ENCODE peak calls at places on chromosomes 16 and 17, in nine cellular contexts. F is GM23338, K is lower leg skin, H is cardiac fibroblast, U is astrocyte of the cerebellum, N is fibroblast of villous mesenchyme, P is SK-N-SH, A is HFFc6, M is AG09309. R is an unnamed sample.

GRCh38 chr16:11986521-11987057 is 10.1 kb downstream of the SNX29 start:
- DNase-seq in M (no peak), K (no peak), A (no peak), F (no peak), P (no peak), N (peak; percentile 97), U (no peak), H (no peak), R (no peak)

GRCh38 chr17:81040791-81041337 is 5.9 kb downstream of the BAIAP2 start:
- DNase-seq in F (peak; percentile 82), M (no peak), P (peak; percentile 77), H (peak; percentile 20), A (peak; percentile 11), U (no peak), N (no peak), K (no peak), R (no peak)

GRCh38 chr16:82167670-82168069 is 2.4 kb downstream of the MPHOSPH6 start:
- DNase-seq in A (no peak), K (no peak), H (no peak), P (no peak), M (no peak), N (no peak), U (no peak), F (no peak), R (no peak)

GRCh38 chr17:77394540-77395295 is 253.9 kb downstream of the SEC14L1 start:
- DNase-seq in H (no peak), A (no peak), K (no peak), U (no peak), P (no peak), F (peak; percentile 55), N (no peak), M (no peak), R (no peak)

GRCh38 chr16:85689285-85689949 is 663 bp upstream of the GINS2 start:
- DNase-seq in N (no peak), H (no peak), A (no peak), F (peak; percentile 35), K (no peak), U (no peak), M (no peak), P (no peak), R (no peak)

GRCh38 chr16:57623251-57624043 is 5.0 kb upstream of the ADGRG1 start:
- DNase-seq in K (no peak), A (no peak), U (no peak), N (peak; percentile 38), M (no peak), P (no peak), H (peak; percentile 76), F (peak; percentile 57), R (no peak)

GRCh38 chr16:11700264-11701029 is 32.2 kb downstream of the SNN start:
- DNase-seq in M (no peak), H (peak; percentile 29), N (peak; percentile 88), P (no peak), A (no peak), U (no peak), F (no peak), K (peak; percentile 78), R (no peak)

GRCh38 chr17:10126554-10127493 is 71.6 kb downstream of the GAS7 start:
- DNase-seq in M (no peak), P (peak; percentile 63), H (peak; percentile 42), A (peak; percentile 48), F (peak; percentile 23), N (peak; percentile 96), K (no peak), U (no peak), R (no peak)

GRCh38 chr16:84700518-84701277 is 898 bp downstream of the USP10 start:
- DNase-seq in A (no peak), H (peak; percentile 27), F (peak; percentile 47), N (peak; percentile 47), K (no peak), U (no peak), P (peak; percentile 37), M (no peak), R (no peak)

GRCh38 chr17:78391843-78392242 is 13.4 kb downstream of the PGS1 start:
- DNase-seq in U (no peak), M (no peak), H (peak; percentile 59), N (peak; percentile 88), P (no peak), A (peak; percentile 83), K (no peak), F (no peak), R (no peak)

GRCh38 chr17:12667299-12667958 is 1.7 kb downstream of the MYOCD start:
- DNase-seq in N (peak; percentile 75), F (peak; percentile 88), U (peak; percentile 59), P (peak; percentile 13), M (peak; percentile 33), A (peak; percentile 71), H (peak; percentile 76), K (no peak), R (peak; percentile 23)

GRCh38 chr16:8199390-8199789 is 390.9 kb downstream of the TMEM114 start:
- DNase-seq in N (no peak), U (no peak), H (no peak), A (no peak), F (peak; percentile 38), P (no peak), M (no peak), K (no peak), R (no peak)

GRCh38 chr16:27334192-27334764 is 20.5 kb downstream of the IL4R start:
- DNase-seq in N (no peak), U (no peak), P (no peak), F (no peak), H (no peak), K (no peak), M (no peak), A (no peak), R (no peak)

GRCh38 chr17:62653831-62654829 is 26.7 kb downstream of the MRC2 start:
- DNase-seq in N (peak; percentile 93), U (no peak), A (peak; percentile 64), K (no peak), M (no peak), H (peak; percentile 76), F (no peak), P (peak; percentile 88), R (peak; percentile 66)
- TF ChIP-seq CTCF in N (no peak), U (no peak), A (no peak), K (no peak), M (no peak), H (no peak), F (no peak), P (no peak), R (no peak)

DNA sequence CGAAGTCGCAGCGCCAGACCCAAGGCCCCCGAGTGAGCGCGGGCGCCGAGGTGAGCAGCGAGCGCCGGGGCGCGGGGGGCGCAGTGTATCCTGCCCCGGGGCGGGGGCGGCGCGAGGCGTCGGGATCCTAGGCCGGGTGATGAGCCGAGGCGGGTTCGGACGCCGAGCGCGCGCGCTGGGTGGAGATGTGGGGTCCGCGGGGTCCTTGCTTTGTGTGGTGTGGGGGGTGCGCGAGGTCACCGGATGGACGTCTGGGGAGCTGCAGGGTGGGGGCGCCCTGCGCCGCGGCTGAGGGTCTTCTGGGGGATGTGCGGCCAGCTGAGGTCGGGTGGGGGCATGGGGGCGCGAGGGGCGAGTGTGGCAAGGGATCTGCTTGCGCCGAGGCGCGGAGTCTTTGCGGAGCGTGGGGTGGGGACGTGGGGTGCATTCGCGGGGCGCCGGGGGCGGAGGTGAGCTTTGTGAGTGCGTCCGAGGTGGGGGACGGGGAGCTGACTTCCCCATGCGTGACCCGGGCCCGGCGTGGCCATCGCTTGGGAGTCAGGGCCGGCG is 560 bp downstream of the RAI1 start:
- DNase-seq in N (peak; percentile 32), P (peak; percentile 75), F (no peak), M (no peak), H (no peak), U (no peak), A (no peak), K (peak; percentile 91), R (no peak)
- TF ChIP-seq CTCF in N (no peak), P (no peak), F (peak; percentile 34), M (no peak), H (no peak), U (no peak), A (peak; percentile 26), K (no peak), R (no peak)

DNA sequence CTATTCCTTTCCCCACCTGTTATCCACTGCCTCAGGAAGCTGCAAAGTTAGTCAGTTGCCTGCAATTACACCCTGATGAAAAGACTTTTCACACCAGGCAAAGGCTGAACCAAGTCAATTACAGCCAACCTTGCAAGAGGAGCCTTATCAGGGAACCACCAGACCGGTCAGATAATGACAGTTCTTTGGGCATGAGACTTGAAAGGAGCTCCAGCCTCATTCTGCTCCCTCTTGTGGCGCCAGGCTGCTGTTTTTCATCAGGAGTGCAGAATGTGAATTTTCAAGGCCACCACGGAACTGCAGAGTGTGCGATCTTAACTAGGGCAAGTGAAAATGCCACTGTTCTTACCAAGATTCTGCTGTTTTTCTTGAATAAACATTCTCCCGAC is 22.5 kb downstream of the DNAI2 start:
- DNase-seq in F (peak; percentile 81), K (no peak), H (peak; percentile 40), A (peak; percentile 26), P (peak; percentile 76), M (peak; percentile 13), U (no peak), N (peak; percentile 56), R (peak; percentile 8)
- TF ChIP-seq CTCF in F (peak; percentile 75), K (no peak), H (peak; percentile 51), A (peak; percentile 51), P (peak; percentile 16), M (peak; percentile 55), U (peak; percentile 67), N (peak; percentile 63), R (peak; percentile 60)

DNA sequence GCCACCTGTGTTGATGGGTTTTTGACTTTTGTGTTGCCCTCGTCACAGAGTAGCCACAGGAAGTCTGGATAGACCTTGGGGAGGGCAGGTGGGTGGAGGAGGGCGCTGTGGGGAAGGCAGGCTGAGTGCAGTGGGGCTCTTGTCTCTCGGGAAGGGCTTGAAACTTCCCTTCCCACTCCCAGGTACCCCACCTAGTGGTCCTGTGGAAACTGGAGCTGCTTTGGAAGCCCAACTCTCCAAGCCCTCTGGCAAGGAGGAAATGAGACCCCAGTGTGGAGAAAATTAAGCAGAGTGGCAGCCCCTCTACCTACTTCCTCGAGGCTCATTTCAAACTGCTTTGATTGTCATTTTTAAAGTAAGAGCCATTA is 9.2 kb downstream of the CA5A start:
- DNase-seq in A (no peak), P (no peak), M (no peak), K (no peak), U (no peak), H (no peak), F (peak; percentile 51), N (no peak), R (no peak)
- TF ChIP-seq CTCF in A (no peak), P (no peak), M (no peak), K (no peak), U (peak; percentile 17), H (no peak), F (peak; percentile 54), N (peak; percentile 9), R (no peak)

DNA sequence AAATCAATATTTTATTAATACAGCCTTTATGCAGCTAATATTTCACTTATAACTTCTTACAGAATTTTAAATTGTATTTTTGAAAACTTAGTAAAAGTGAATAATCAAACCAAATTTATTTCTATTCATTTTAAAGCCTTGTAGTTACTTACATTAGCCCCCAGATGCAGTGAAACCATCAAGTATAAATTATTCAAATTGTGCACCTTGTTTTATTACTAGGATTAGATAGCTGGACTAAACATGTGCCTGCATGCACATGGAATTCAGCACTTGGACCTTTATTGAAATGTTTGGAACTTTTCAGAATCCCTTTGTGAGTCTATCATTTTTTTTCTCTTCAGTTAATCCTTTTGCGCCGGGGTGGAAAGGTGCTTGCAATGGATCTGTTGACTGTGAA is 4.7 kb downstream of the ZPBP2 start:
- DNase-seq in U (no peak), F (peak; percentile 8), A (peak; percentile 40), H (peak; percentile 46), M (peak; percentile 1), N (peak; percentile 16), P (no peak), K (no peak), R (no peak)
- TF ChIP-seq CTCF in U (no peak), F (no peak), A (peak; percentile 79), H (peak; percentile 17), M (peak; percentile 36), N (peak; percentile 23), P (peak; percentile 72), K (no peak), R (no peak)

GRCh38 chr17:48215583-48216139 is 108.1 kb downstream of the SNX11 start:
- DNase-seq in A (peak; percentile 22), N (peak; percentile 43), M (no peak), P (peak; percentile 26), F (peak; percentile 82), U (peak; percentile 18), K (no peak), H (peak; percentile 65), R (no peak)
- TF ChIP-seq CTCF in A (peak; percentile 70), N (peak; percentile 68), M (peak; percentile 49), P (peak; percentile 57), F (peak; percentile 85), U (peak; percentile 64), K (no peak), H (peak; percentile 63), R (peak; percentile 37)

R was measured in AG09319.